ENCODE peak calls at places on chromosomes 6 and 20, in six cellular contexts. One of them, this sample, is unnamed.
A peak's percentile ranks its signal among the peaks of the same experiment; 100 is the strongest.

GRCh38 chr20:13259921-13260320 is 38.8 kb downstream of the ISM1 start:
- DNase-seq in IMR-90: no peak
- DNase-seq in H9: no peak
- DNase-seq in neuronal stem cell: no peak
- DNase-seq in trophoblast cell: no peak
- DNase-seq in H1: no peak
- DNase-seq in this sample: no peak

GRCh38 chr6:170207586-170207985 is 83.3 kb downstream of the DLL1 start:
- DNase-seq in IMR-90: no peak
- DNase-seq in H9: peak; percentile 22
- DNase-seq in neuronal stem cell: no peak
- DNase-seq in trophoblast cell: no peak
- DNase-seq in H1: peak; percentile 30
- DNase-seq in this sample: no peak

GRCh38 chr6:33839399-33840063 is 35.7 kb upstream of the MLN start:
- DNase-seq in IMR-90: no peak
- DNase-seq in H9: no peak
- DNase-seq in neuronal stem cell: no peak
- DNase-seq in trophoblast cell: peak; percentile 98
- DNase-seq in H1: no peak
- DNase-seq in this sample: peak; percentile 32

GRCh38 chr20:61444637-61445036 is 192.6 kb downstream of the CDH4 start:
- DNase-seq in IMR-90: no peak
- DNase-seq in H9: no peak
- DNase-seq in neuronal stem cell: no peak
- DNase-seq in trophoblast cell: no peak
- DNase-seq in H1: no peak
- DNase-seq in this sample: no peak

GRCh38 chr6:75077694-75078093 is 128.2 kb downstream of the COL12A1 start:
- DNase-seq in IMR-90: no peak
- DNase-seq in H9: no peak
- DNase-seq in neuronal stem cell: no peak
- DNase-seq in trophoblast cell: no peak
- DNase-seq in H1: no peak
- DNase-seq in this sample: no peak

GRCh38 chr6:12751694-12752304 is 35.2 kb downstream of the PHACTR1 start:
- DNase-seq in IMR-90: peak; percentile 12
- DNase-seq in H9: peak; percentile 66
- DNase-seq in neuronal stem cell: peak; percentile 78
- DNase-seq in trophoblast cell: peak; percentile 18
- DNase-seq in H1: peak; percentile 90
- DNase-seq in this sample: peak; percentile 54

GRCh38 chr6:111238464-111239119 is 151.3 kb downstream of the SLC16A10 start:
- DNase-seq in IMR-90: peak; percentile 64
- DNase-seq in H9: no peak
- DNase-seq in neuronal stem cell: no peak
- DNase-seq in trophoblast cell: no peak
- DNase-seq in H1: no peak
- DNase-seq in this sample: peak; percentile 19

GRCh38 chr6:118719351-118720124 is 68.1 kb upstream of the CEP85L start:
- DNase-seq in IMR-90: no peak
- DNase-seq in H9: no peak
- DNase-seq in neuronal stem cell: no peak
- DNase-seq in trophoblast cell: no peak
- DNase-seq in H1: no peak
- DNase-seq in this sample: no peak

GRCh38 chr6:145643760-145644159 is 91.6 kb downstream of the EPM2A start:
- DNase-seq in IMR-90: peak; percentile 83
- DNase-seq in H9: no peak
- DNase-seq in neuronal stem cell: no peak
- DNase-seq in trophoblast cell: no peak
- DNase-seq in H1: no peak
- DNase-seq in this sample: no peak

GRCh38 chr6:103215835-103216234 is 1643.9 kb downstream of the HACE1 start:
- DNase-seq in IMR-90: no peak
- DNase-seq in H9: no peak
- DNase-seq in neuronal stem cell: no peak
- DNase-seq in trophoblast cell: no peak
- DNase-seq in H1: no peak
- DNase-seq in this sample: peak; percentile 7

GRCh38 chr6:153493501-153493900 is 362.4 kb upstream of the RGS17 start:
- DNase-seq in IMR-90: no peak
- DNase-seq in H9: no peak
- DNase-seq in neuronal stem cell: no peak
- DNase-seq in trophoblast cell: no peak
- DNase-seq in H1: no peak
- DNase-seq in this sample: peak; percentile 55

GRCh38 chr20:47262365-47263013 is 94.0 kb downstream of the ZMYND8 start:
- DNase-seq in IMR-90: no peak
- DNase-seq in H9: no peak
- DNase-seq in neuronal stem cell: no peak
- DNase-seq in trophoblast cell: no peak
- DNase-seq in H1: no peak
- DNase-seq in this sample: no peak

GRCh38 chr6:144338951-144339681 is 54.0 kb downstream of the UTRN start:
- DNase-seq in IMR-90: no peak
- DNase-seq in H9: no peak
- DNase-seq in neuronal stem cell: no peak
- DNase-seq in trophoblast cell: no peak
- DNase-seq in H1: no peak
- DNase-seq in this sample: no peak

GRCh38 chr6:39956951-39957350 is 22.7 kb upstream of the MOCS1 start:
- DNase-seq in IMR-90: peak; percentile 20
- DNase-seq in H9: no peak
- DNase-seq in neuronal stem cell: no peak
- DNase-seq in trophoblast cell: peak; percentile 7
- DNase-seq in H1: no peak
- DNase-seq in this sample: no peak

GRCh38 chr20:58557713-58558335 is 42.6 kb upstream of the APCDD1L start:
- DNase-seq in IMR-90: peak; percentile 54
- DNase-seq in H9: no peak
- DNase-seq in neuronal stem cell: no peak
- DNase-seq in trophoblast cell: no peak
- DNase-seq in H1: no peak
- DNase-seq in this sample: no peak

GRCh38 chr6:156916108-156916801 is 139.1 kb downstream of the ARID1B start:
- DNase-seq in IMR-90: peak; percentile 37
- DNase-seq in H9: no peak
- DNase-seq in neuronal stem cell: no peak
- DNase-seq in trophoblast cell: no peak
- DNase-seq in H1: no peak
- DNase-seq in this sample: peak; percentile 50

GRCh38 chr6:38517005-38517404 is 122.7 kb downstream of the BTBD9 start:
- DNase-seq in IMR-90: peak; percentile 54
- DNase-seq in H9: no peak
- DNase-seq in neuronal stem cell: no peak
- DNase-seq in trophoblast cell: no peak
- DNase-seq in H1: no peak
- DNase-seq in this sample: peak; percentile 22

GRCh38 chr6:834879-835278 is 141.9 kb upstream of the EXOC2 start:
- DNase-seq in IMR-90: no peak
- DNase-seq in H9: no peak
- DNase-seq in neuronal stem cell: no peak
- DNase-seq in trophoblast cell: no peak
- DNase-seq in H1: no peak
- DNase-seq in this sample: no peak

GRCh38 chr6:839201-839600 is 146.3 kb upstream of the EXOC2 start:
- DNase-seq in IMR-90: no peak
- DNase-seq in H9: no peak
- DNase-seq in neuronal stem cell: no peak
- DNase-seq in trophoblast cell: no peak
- DNase-seq in H1: no peak
- DNase-seq in this sample: no peak

GRCh38 chr6:836276-836853 is 143.4 kb upstream of the EXOC2 start:
- DNase-seq in IMR-90: no peak
- DNase-seq in H9: no peak
- DNase-seq in neuronal stem cell: no peak
- DNase-seq in trophoblast cell: no peak
- DNase-seq in H1: no peak
- DNase-seq in this sample: no peak

GRCh38 chr6:835476-836160 is 142.7 kb upstream of the EXOC2 start:
- DNase-seq in IMR-90: no peak
- DNase-seq in H9: no peak
- DNase-seq in neuronal stem cell: no peak
- DNase-seq in trophoblast cell: no peak
- DNase-seq in H1: no peak
- DNase-seq in this sample: no peak

DNA sequence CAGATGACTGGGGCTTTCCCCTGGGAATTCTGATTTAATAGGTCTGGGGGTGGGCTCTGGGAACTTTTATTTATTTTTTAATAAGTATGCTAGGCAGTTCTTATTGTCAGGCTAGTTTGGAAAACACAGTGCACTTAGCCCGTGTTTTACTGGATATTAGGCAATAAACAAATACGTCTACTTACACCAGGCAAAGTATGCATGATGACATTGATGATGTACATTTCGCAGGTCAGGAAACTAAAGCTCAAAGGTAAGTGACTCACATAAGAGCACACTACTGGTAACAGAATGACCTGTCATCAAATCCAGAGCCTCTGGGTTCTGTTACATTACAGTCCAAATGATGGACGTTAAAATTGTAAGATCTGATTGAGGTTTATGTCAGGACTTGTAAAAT is 144.4 kb upstream of the EXOC2 start:
- DNase-seq in IMR-90: no peak
- DNase-seq in H9: no peak
- DNase-seq in neuronal stem cell: no peak
- DNase-seq in trophoblast cell: no peak
- DNase-seq in H1: no peak
- DNase-seq in this sample: no peak
- H3K14ac ChIP-seq in IMR-90: no peak overlapping the region
- H3K14ac ChIP-seq in H9: no peak overlapping the region
- H3K14ac ChIP-seq in neuronal stem cell: no peak overlapping the region
- H3K14ac ChIP-seq in trophoblast cell: no peak overlapping the region
- H3K14ac ChIP-seq in H1: no peak overlapping the region
- H3K14ac ChIP-seq in this sample: no peak overlapping the region

GRCh38 chr20:41028359-41029149 is at the start of gene TOP1:
- DNase-seq in IMR-90: peak; percentile 100
- DNase-seq in H9: peak; percentile 100
- DNase-seq in neuronal stem cell: peak; percentile 99
- DNase-seq in trophoblast cell: peak; percentile 100
- DNase-seq in H1: peak; percentile 100
- DNase-seq in this sample: peak; percentile 100
- H2BK120ac ChIP-seq in IMR-90: peak within 1 kb of the TSS; percentile 77
- H2BK120ac ChIP-seq in H9: peak within 1 kb of the TSS; percentile 94
- H2BK120ac ChIP-seq in neuronal stem cell: no peak within 1 kb of the TSS
- H2BK120ac ChIP-seq in trophoblast cell: peak within 1 kb of the TSS; percentile 94
- H2BK120ac ChIP-seq in H1: no peak within 1 kb of the TSS
- H2BK120ac ChIP-seq in this sample: peak within 1 kb of the TSS; percentile 97

GRCh38 chr6:127115032-127115661 is 3.3 kb upstream of the RSPO3 start:
- DNase-seq in IMR-90: no peak
- DNase-seq in H9: no peak
- DNase-seq in neuronal stem cell: no peak
- DNase-seq in trophoblast cell: no peak
- DNase-seq in H1: no peak
- DNase-seq in this sample: no peak
- H3K14ac ChIP-seq in IMR-90: no peak overlapping the region
- H3K14ac ChIP-seq in H9: no peak overlapping the region
- H3K14ac ChIP-seq in neuronal stem cell: no peak overlapping the region
- H3K14ac ChIP-seq in trophoblast cell: no peak overlapping the region
- H3K14ac ChIP-seq in H1: no peak overlapping the region
- H3K14ac ChIP-seq in this sample: no peak overlapping the region

GRCh38 chr6:30719356-30719755 is 796 bp upstream of the TUBB start:
- DNase-seq in IMR-90: no peak
- DNase-seq in H9: no peak
- DNase-seq in neuronal stem cell: no peak
- DNase-seq in trophoblast cell: no peak
- DNase-seq in H1: no peak
- DNase-seq in this sample: no peak

GRCh38 chr6:30722280-30723112 is 2.3 kb downstream of the TUBB start:
- DNase-seq in IMR-90: peak; percentile 69
- DNase-seq in H9: peak; percentile 77
- DNase-seq in neuronal stem cell: peak; percentile 81
- DNase-seq in trophoblast cell: peak; percentile 79
- DNase-seq in H1: peak; percentile 92
- DNase-seq in this sample: peak; percentile 83

GRCh38 chr6:30721198-30722024 is 1.3 kb downstream of the TUBB start:
- DNase-seq in IMR-90: peak; percentile 87
- DNase-seq in H9: peak; percentile 85
- DNase-seq in neuronal stem cell: peak; percentile 95
- DNase-seq in trophoblast cell: peak; percentile 90
- DNase-seq in H1: peak; percentile 91
- DNase-seq in this sample: peak; percentile 90

GRCh38 chr6:30719791-30720737 is at the start of gene TUBB:
- DNase-seq in IMR-90: peak; percentile 97
- DNase-seq in H9: peak; percentile 99
- DNase-seq in neuronal stem cell: peak; percentile 97
- DNase-seq in trophoblast cell: peak; percentile 98
- DNase-seq in H1: peak; percentile 95
- DNase-seq in this sample: peak; percentile 99

GRCh38 chr6:30720738-30721197 is 616 bp downstream of the TUBB start:
- DNase-seq in IMR-90: peak; percentile 32
- DNase-seq in H9: peak; percentile 59
- DNase-seq in neuronal stem cell: no peak
- DNase-seq in trophoblast cell: peak; percentile 26
- DNase-seq in H1: peak; percentile 72
- DNase-seq in this sample: peak; percentile 52
- H2BK120ac ChIP-seq in IMR-90: peak overlapping the region; percentile 53
- H2BK120ac ChIP-seq in H9: peak overlapping the region; percentile 74
- H2BK120ac ChIP-seq in neuronal stem cell: no peak overlapping the region
- H2BK120ac ChIP-seq in trophoblast cell: peak overlapping the region; percentile 61
- H2BK120ac ChIP-seq in H1: no peak overlapping the region
- H2BK120ac ChIP-seq in this sample: peak overlapping the region; percentile 12

DNA sequence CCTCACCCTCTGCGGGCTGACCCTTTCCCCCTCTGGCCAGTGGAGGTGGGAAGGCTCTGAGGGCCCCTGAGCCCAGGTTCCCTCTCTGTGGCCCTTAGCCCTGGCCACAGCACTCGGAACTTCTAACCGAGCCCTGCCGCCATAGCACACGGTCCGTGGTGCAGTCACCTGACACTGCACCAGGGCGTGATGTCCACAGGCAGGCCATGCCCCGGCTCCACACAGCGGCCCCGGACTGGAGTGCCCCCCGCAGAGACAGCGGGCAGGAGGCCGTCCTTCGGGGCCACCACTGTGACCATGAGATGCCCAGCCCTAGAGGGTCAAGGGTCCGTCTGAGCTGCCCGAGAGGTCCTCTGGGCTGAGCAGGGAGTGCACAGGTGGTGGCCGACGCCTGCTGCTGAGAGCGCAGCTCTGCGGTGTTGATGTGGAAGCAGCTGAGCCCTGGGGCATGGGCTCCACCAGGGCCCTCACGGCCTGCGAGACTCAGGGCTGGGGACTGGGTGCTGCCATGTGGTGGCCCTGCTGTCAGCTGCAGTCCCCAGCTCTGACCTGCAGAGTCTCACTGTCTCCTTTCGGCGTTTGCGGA is 11.2 kb upstream of the BHLHE23 start:
- DNase-seq in IMR-90: no peak
- DNase-seq in H9: no peak
- DNase-seq in neuronal stem cell: no peak
- DNase-seq in trophoblast cell: no peak
- DNase-seq in H1: no peak
- DNase-seq in this sample: no peak
- H3K14ac ChIP-seq in IMR-90: no peak overlapping the region
- H3K14ac ChIP-seq in H9: no peak overlapping the region
- H3K14ac ChIP-seq in neuronal stem cell: peak overlapping the region; percentile 47
- H3K14ac ChIP-seq in trophoblast cell: no peak overlapping the region
- H3K14ac ChIP-seq in H1: no peak overlapping the region
- H3K14ac ChIP-seq in this sample: no peak overlapping the region